ENCODE peak calls at places on chromosomes 11 and 22, in ten cellular contexts. One of them, this sample, is unnamed. For H3K4me1, the result is how much of the 10 kb centered on the place peaks cover.

GRCh38 chr22:37198290-37199102 is 10.4 kb upstream of the C1QTNF6 start:
- DNase-seq in stomach: peak
- DNase-seq in Caco-2: peak
- DNase-seq in neural progenitor cell: peak
- DNase-seq in lower lobe of right lung: peak
- DNase-seq in MM.1S: peak
- DNase-seq in heart right ventricle: peak
- DNase-seq in fibroblast of lung: peak
- DNase-seq in SJSA1: peak
- DNase-seq in body of pancreas: peak
- DNase-seq in this sample: peak

GRCh38 chr11:1888811-1889526 is 2.7 kb downstream of the PRR33 start:
- DNase-seq in heart right ventricle: peak
- DNase-seq in body of pancreas: no peak
- DNase-seq in SJSA1: peak
- DNase-seq in stomach: peak
- DNase-seq in fibroblast of lung: no peak
- DNase-seq in Caco-2: no peak
- DNase-seq in lower lobe of right lung: peak
- DNase-seq in neural progenitor cell: no peak
- DNase-seq in MM.1S: no peak
- DNase-seq in this sample: peak

GRCh38 chr11:76315182-76315853 is 65.6 kb downstream of the THAP12 start:
- DNase-seq in body of pancreas: no peak
- DNase-seq in heart right ventricle: no peak
- DNase-seq in lower lobe of right lung: peak
- DNase-seq in neural progenitor cell: no peak
- DNase-seq in Caco-2: no peak
- DNase-seq in stomach: no peak
- DNase-seq in MM.1S: no peak
- DNase-seq in fibroblast of lung: no peak
- DNase-seq in SJSA1: no peak
- DNase-seq in this sample: no peak

GRCh38 chr11:17528181-17528691 is 16.0 kb downstream of the USH1C start:
- DNase-seq in SJSA1: no peak
- DNase-seq in body of pancreas: peak
- DNase-seq in neural progenitor cell: peak
- DNase-seq in heart right ventricle: peak
- DNase-seq in Caco-2: no peak
- DNase-seq in stomach: peak
- DNase-seq in fibroblast of lung: peak
- DNase-seq in MM.1S: peak
- DNase-seq in lower lobe of right lung: no peak
- DNase-seq in this sample: peak

GRCh38 chr11:2812371-2812991 is 73.1 kb downstream of the CDKN1C start:
- DNase-seq in neural progenitor cell: no peak
- DNase-seq in heart right ventricle: peak
- DNase-seq in Caco-2: no peak
- DNase-seq in stomach: no peak
- DNase-seq in SJSA1: no peak
- DNase-seq in fibroblast of lung: no peak
- DNase-seq in lower lobe of right lung: peak
- DNase-seq in body of pancreas: no peak
- DNase-seq in MM.1S: no peak
- DNase-seq in this sample: no peak

GRCh38 chr22:28889625-28890024 is 6.3 kb downstream of the ZNRF3 start:
- DNase-seq in body of pancreas: no peak
- DNase-seq in neural progenitor cell: no peak
- DNase-seq in MM.1S: no peak
- DNase-seq in heart right ventricle: no peak
- DNase-seq in fibroblast of lung: no peak
- DNase-seq in stomach: no peak
- DNase-seq in SJSA1: no peak
- DNase-seq in lower lobe of right lung: no peak
- DNase-seq in Caco-2: no peak
- DNase-seq in this sample: no peak

GRCh38 chr11:61129608-61130523 is 27.6 kb downstream of the CD5 start:
- DNase-seq in stomach: peak
- DNase-seq in heart right ventricle: peak
- DNase-seq in fibroblast of lung: peak
- DNase-seq in MM.1S: peak
- DNase-seq in Caco-2: peak
- DNase-seq in body of pancreas: peak
- DNase-seq in neural progenitor cell: peak
- DNase-seq in SJSA1: peak
- DNase-seq in lower lobe of right lung: peak
- DNase-seq in this sample: peak

GRCh38 chr11:10387209-10388083 is 67.6 kb upstream of the AMPD3 start:
- DNase-seq in Caco-2: peak
- DNase-seq in body of pancreas: peak
- DNase-seq in SJSA1: no peak
- DNase-seq in neural progenitor cell: no peak
- DNase-seq in lower lobe of right lung: no peak
- DNase-seq in fibroblast of lung: peak
- DNase-seq in heart right ventricle: peak
- DNase-seq in MM.1S: no peak
- DNase-seq in stomach: no peak
- DNase-seq in this sample: peak

GRCh38 chr11:109236188-109236587 is 185.8 kb upstream of the C11orf87 start:
- DNase-seq in heart right ventricle: no peak
- DNase-seq in MM.1S: no peak
- DNase-seq in lower lobe of right lung: no peak
- DNase-seq in fibroblast of lung: peak
- DNase-seq in body of pancreas: no peak
- DNase-seq in stomach: no peak
- DNase-seq in Caco-2: no peak
- DNase-seq in SJSA1: no peak
- DNase-seq in neural progenitor cell: no peak
- DNase-seq in this sample: no peak

GRCh38 chr11:88363566-88364169 is 26.1 kb upstream of the CTSC start:
- DNase-seq in lower lobe of right lung: no peak
- DNase-seq in heart right ventricle: no peak
- DNase-seq in MM.1S: no peak
- DNase-seq in stomach: no peak
- DNase-seq in SJSA1: no peak
- DNase-seq in neural progenitor cell: no peak
- DNase-seq in fibroblast of lung: peak
- DNase-seq in body of pancreas: no peak
- DNase-seq in Caco-2: no peak
- DNase-seq in this sample: no peak

GRCh38 chr22:32628626-32629587 is 154.3 kb downstream of the FBXO7 start:
- DNase-seq in fibroblast of lung: no peak
- DNase-seq in MM.1S: peak
- DNase-seq in stomach: no peak
- DNase-seq in Caco-2: peak
- DNase-seq in heart right ventricle: no peak
- DNase-seq in SJSA1: no peak
- DNase-seq in lower lobe of right lung: no peak
- DNase-seq in neural progenitor cell: no peak
- DNase-seq in body of pancreas: no peak
- DNase-seq in this sample: no peak

GRCh38 chr11:2533642-2534115 is 88.9 kb downstream of the KCNQ1 start:
- DNase-seq in fibroblast of lung: peak
- DNase-seq in Caco-2: peak
- DNase-seq in MM.1S: peak
- DNase-seq in heart right ventricle: peak
- DNase-seq in SJSA1: peak
- DNase-seq in body of pancreas: peak
- DNase-seq in neural progenitor cell: peak
- DNase-seq in stomach: peak
- DNase-seq in lower lobe of right lung: peak
- DNase-seq in this sample: peak

GRCh38 chr22:35400335-35400680 is 368 bp downstream of the MCM5 start:
- DNase-seq in body of pancreas: peak
- DNase-seq in heart right ventricle: no peak
- DNase-seq in MM.1S: peak
- DNase-seq in neural progenitor cell: peak
- DNase-seq in fibroblast of lung: peak
- DNase-seq in stomach: no peak
- DNase-seq in SJSA1: no peak
- DNase-seq in lower lobe of right lung: no peak
- DNase-seq in Caco-2: no peak
- DNase-seq in this sample: no peak

GRCh38 chr22:46272762-46273431 is 5.1 kb downstream of the TTC38 start:
- DNase-seq in SJSA1: no peak
- DNase-seq in neural progenitor cell: no peak
- DNase-seq in Caco-2: no peak
- DNase-seq in fibroblast of lung: no peak
- DNase-seq in lower lobe of right lung: no peak
- DNase-seq in heart right ventricle: no peak
- DNase-seq in stomach: no peak
- DNase-seq in body of pancreas: no peak
- DNase-seq in MM.1S: no peak
- DNase-seq in this sample: no peak

GRCh38 chr22:46273432-46274148 is 5.8 kb downstream of the TTC38 start:
- DNase-seq in SJSA1: no peak
- DNase-seq in stomach: no peak
- DNase-seq in heart right ventricle: no peak
- DNase-seq in MM.1S: no peak
- DNase-seq in neural progenitor cell: no peak
- DNase-seq in lower lobe of right lung: no peak
- DNase-seq in body of pancreas: no peak
- DNase-seq in fibroblast of lung: no peak
- DNase-seq in Caco-2: no peak
- DNase-seq in this sample: no peak

GRCh38 chr22:46275455-46276129 is 7.8 kb downstream of the TTC38 start:
- DNase-seq in fibroblast of lung: no peak
- DNase-seq in SJSA1: no peak
- DNase-seq in neural progenitor cell: no peak
- DNase-seq in Caco-2: no peak
- DNase-seq in stomach: no peak
- DNase-seq in MM.1S: no peak
- DNase-seq in heart right ventricle: no peak
- DNase-seq in lower lobe of right lung: no peak
- DNase-seq in body of pancreas: no peak
- DNase-seq in this sample: no peak

GRCh38 chr22:46276563-46276962 is 8.8 kb downstream of the TTC38 start:
- DNase-seq in neural progenitor cell: no peak
- DNase-seq in body of pancreas: no peak
- DNase-seq in lower lobe of right lung: no peak
- DNase-seq in stomach: no peak
- DNase-seq in Caco-2: no peak
- DNase-seq in heart right ventricle: no peak
- DNase-seq in MM.1S: no peak
- DNase-seq in fibroblast of lung: no peak
- DNase-seq in SJSA1: no peak
- DNase-seq in this sample: no peak

GRCh38 chr22:46274381-46274780 is 6.6 kb downstream of the TTC38 start:
- DNase-seq in body of pancreas: no peak
- DNase-seq in Caco-2: no peak
- DNase-seq in lower lobe of right lung: no peak
- DNase-seq in neural progenitor cell: no peak
- DNase-seq in MM.1S: no peak
- DNase-seq in SJSA1: no peak
- DNase-seq in stomach: no peak
- DNase-seq in fibroblast of lung: no peak
- DNase-seq in heart right ventricle: no peak
- DNase-seq in this sample: peak
- H3K4me3 ChIP-seq in body of pancreas: no peak
- H3K4me3 ChIP-seq in Caco-2: no peak
- H3K4me3 ChIP-seq in lower lobe of right lung: no peak
- H3K4me3 ChIP-seq in neural progenitor cell: no peak
- H3K4me3 ChIP-seq in MM.1S: no peak
- H3K4me3 ChIP-seq in SJSA1: no peak
- H3K4me3 ChIP-seq in stomach: no peak
- H3K4me3 ChIP-seq in fibroblast of lung: no peak
- H3K4me3 ChIP-seq in heart right ventricle: no peak
- H3K4me3 ChIP-seq in this sample: no peak

GRCh38 chr11:8722809-8723208 is 40.2 kb downstream of the RPL27A start:
- DNase-seq in body of pancreas: no peak
- DNase-seq in lower lobe of right lung: no peak
- DNase-seq in heart right ventricle: no peak
- DNase-seq in MM.1S: no peak
- DNase-seq in neural progenitor cell: no peak
- DNase-seq in Caco-2: no peak
- DNase-seq in stomach: no peak
- DNase-seq in SJSA1: no peak
- DNase-seq in fibroblast of lung: no peak
- DNase-seq in this sample: no peak
- H3K4me1 ChIP-seq in body of pancreas: half or more
- H3K4me1 ChIP-seq in lower lobe of right lung: half or more
- H3K4me1 ChIP-seq in heart right ventricle: half or more
- H3K4me1 ChIP-seq in MM.1S: under half
- H3K4me1 ChIP-seq in neural progenitor cell: half or more
- H3K4me1 ChIP-seq in Caco-2: half or more
- H3K4me1 ChIP-seq in stomach: half or more
- H3K4me1 ChIP-seq in SJSA1: under half
- H3K4me1 ChIP-seq in fibroblast of lung: half or more
- H3K4me1 ChIP-seq in this sample: under half

GRCh38 chr11:3837793-3838192 is 3.0 kb downstream of the RHOG start:
- DNase-seq in MM.1S: no peak
- DNase-seq in fibroblast of lung: no peak
- DNase-seq in heart right ventricle: no peak
- DNase-seq in stomach: peak
- DNase-seq in body of pancreas: no peak
- DNase-seq in lower lobe of right lung: peak
- DNase-seq in SJSA1: no peak
- DNase-seq in Caco-2: no peak
- DNase-seq in neural progenitor cell: no peak
- DNase-seq in this sample: no peak
- H3K4me3 ChIP-seq in MM.1S: no peak
- H3K4me3 ChIP-seq in fibroblast of lung: no peak
- H3K4me3 ChIP-seq in heart right ventricle: no peak
- H3K4me3 ChIP-seq in stomach: no peak
- H3K4me3 ChIP-seq in body of pancreas: no peak
- H3K4me3 ChIP-seq in lower lobe of right lung: peak
- H3K4me3 ChIP-seq in SJSA1: no peak
- H3K4me3 ChIP-seq in Caco-2: no peak
- H3K4me3 ChIP-seq in neural progenitor cell: no peak
- H3K4me3 ChIP-seq in this sample: no peak

DNA sequence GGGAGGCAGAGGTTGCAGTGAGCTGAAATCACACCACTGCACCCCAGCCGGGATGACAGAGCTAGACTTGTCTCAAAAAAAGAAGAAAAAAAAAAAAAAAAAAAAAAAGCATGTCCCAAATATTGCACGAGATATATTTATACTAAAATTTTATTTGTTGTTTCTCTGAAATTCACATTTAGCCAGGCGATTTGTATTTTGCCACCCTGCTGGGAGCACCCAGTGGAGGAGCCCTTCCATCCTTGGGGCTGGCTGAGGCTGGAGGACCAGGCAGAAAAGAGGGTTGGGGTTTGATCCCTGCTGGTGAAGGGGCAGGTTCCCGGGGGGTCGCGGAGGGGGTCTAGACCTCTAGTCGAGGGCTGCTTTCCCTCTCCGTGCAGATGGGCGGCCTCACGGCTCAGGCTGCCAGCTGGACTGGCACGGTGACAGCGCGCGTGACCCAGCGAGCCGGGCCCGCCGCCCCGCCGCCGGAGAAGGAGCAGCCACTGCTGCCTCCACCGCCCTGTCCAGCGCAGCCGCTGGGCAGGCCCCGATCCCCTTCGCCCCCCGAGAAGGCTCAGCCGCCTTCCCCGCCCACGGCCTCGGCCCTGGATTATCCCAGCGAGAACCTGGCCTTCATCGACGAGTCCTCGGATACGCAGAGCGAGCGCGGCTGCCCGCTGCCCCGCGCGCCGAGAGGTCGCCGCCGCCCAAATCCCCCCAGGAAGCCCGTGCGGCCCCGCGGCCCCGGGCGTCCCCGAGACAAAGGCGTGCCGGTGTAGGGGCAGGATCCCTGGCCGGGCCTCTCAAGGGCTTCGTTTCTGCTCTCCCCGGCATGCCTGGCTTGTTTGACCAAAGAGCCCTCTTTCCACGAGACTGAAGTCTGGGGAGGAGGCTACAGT is 952 bp upstream of the CATSPERZ start:
- DNase-seq in stomach: peak
- DNase-seq in MM.1S: peak
- DNase-seq in neural progenitor cell: peak
- DNase-seq in fibroblast of lung: no peak
- DNase-seq in SJSA1: no peak
- DNase-seq in heart right ventricle: peak
- DNase-seq in Caco-2: no peak
- DNase-seq in lower lobe of right lung: peak
- DNase-seq in body of pancreas: peak
- DNase-seq in this sample: no peak
- H3K4me1 ChIP-seq in stomach: under half
- H3K4me1 ChIP-seq in MM.1S: under half
- H3K4me1 ChIP-seq in neural progenitor cell: under half
- H3K4me1 ChIP-seq in fibroblast of lung: under half
- H3K4me1 ChIP-seq in SJSA1: under half
- H3K4me1 ChIP-seq in heart right ventricle: under half
- H3K4me1 ChIP-seq in Caco-2: under half
- H3K4me1 ChIP-seq in lower lobe of right lung: under half
- H3K4me1 ChIP-seq in body of pancreas: under half
- H3K4me1 ChIP-seq in this sample: under half

This sample was measured in mucosa of descending colon.